ENCODE peak calls at places on chromosomes 5 and 9, in nine cellular contexts. One of them, this sample, is unnamed.

GRCh38 chr5:68680376-68680775 is 413.4 kb upstream of the SLC30A5 start:
- DNase-seq in left ventricle myocardium inferior: no peak
- DNase-seq in neural progenitor cell: no peak
- DNase-seq in ascending aorta: no peak
- DNase-seq in bronchial epithelial cell: no peak
- DNase-seq in astrocyte: no peak
- DNase-seq in heart right ventricle: no peak
- DNase-seq in AG10803: peak
- DNase-seq in colonic mucosa: no peak
- DNase-seq in this sample: peak

GRCh38 chr9:83070257-83070656 is 7.3 kb upstream of the RASEF start:
- DNase-seq in left ventricle myocardium inferior: no peak
- DNase-seq in neural progenitor cell: no peak
- DNase-seq in ascending aorta: no peak
- DNase-seq in bronchial epithelial cell: peak
- DNase-seq in astrocyte: peak
- DNase-seq in heart right ventricle: no peak
- DNase-seq in AG10803: peak
- DNase-seq in colonic mucosa: no peak
- DNase-seq in this sample: peak

GRCh38 chr9:70407081-70407503 is 7.4 kb downstream of the KLF9 start:
- DNase-seq in left ventricle myocardium inferior: no peak
- DNase-seq in neural progenitor cell: no peak
- DNase-seq in ascending aorta: no peak
- DNase-seq in bronchial epithelial cell: peak
- DNase-seq in astrocyte: peak
- DNase-seq in heart right ventricle: no peak
- DNase-seq in AG10803: peak
- DNase-seq in colonic mucosa: no peak
- DNase-seq in this sample: peak

GRCh38 chr9:110738982-110739381 is 70.4 kb downstream of the MUSK start:
- DNase-seq in left ventricle myocardium inferior: no peak
- DNase-seq in neural progenitor cell: no peak
- DNase-seq in ascending aorta: no peak
- DNase-seq in bronchial epithelial cell: no peak
- DNase-seq in astrocyte: peak
- DNase-seq in heart right ventricle: no peak
- DNase-seq in AG10803: no peak
- DNase-seq in colonic mucosa: no peak
- DNase-seq in this sample: no peak

GRCh38 chr9:18405240-18405639 is 68.7 kb upstream of the ADAMTSL1 start:
- DNase-seq in left ventricle myocardium inferior: no peak
- DNase-seq in neural progenitor cell: no peak
- DNase-seq in ascending aorta: no peak
- DNase-seq in bronchial epithelial cell: peak
- DNase-seq in astrocyte: no peak
- DNase-seq in heart right ventricle: no peak
- DNase-seq in AG10803: peak
- DNase-seq in colonic mucosa: no peak
- DNase-seq in this sample: no peak

GRCh38 chr5:135230326-135230925 is 168.6 kb downstream of the MACROH2A1 start:
- DNase-seq in left ventricle myocardium inferior: peak
- DNase-seq in neural progenitor cell: no peak
- DNase-seq in ascending aorta: peak
- DNase-seq in bronchial epithelial cell: peak
- DNase-seq in astrocyte: peak
- DNase-seq in heart right ventricle: peak
- DNase-seq in AG10803: peak
- DNase-seq in colonic mucosa: peak
- DNase-seq in this sample: no peak

GRCh38 chr5:21594566-21594965 is 1258.6 kb downstream of the CDH12 start:
- DNase-seq in left ventricle myocardium inferior: no peak
- DNase-seq in neural progenitor cell: no peak
- DNase-seq in ascending aorta: no peak
- DNase-seq in bronchial epithelial cell: no peak
- DNase-seq in astrocyte: no peak
- DNase-seq in heart right ventricle: no peak
- DNase-seq in AG10803: no peak
- DNase-seq in colonic mucosa: no peak
- DNase-seq in this sample: no peak

GRCh38 chr9:125568616-125569015 is 138.4 kb downstream of the MAPKAP1 start:
- DNase-seq in left ventricle myocardium inferior: no peak
- DNase-seq in neural progenitor cell: no peak
- DNase-seq in ascending aorta: no peak
- DNase-seq in bronchial epithelial cell: no peak
- DNase-seq in astrocyte: no peak
- DNase-seq in heart right ventricle: no peak
- DNase-seq in AG10803: peak
- DNase-seq in colonic mucosa: no peak
- DNase-seq in this sample: no peak

GRCh38 chr5:137345396-137345795 is 153.7 kb downstream of the SPOCK1 start:
- DNase-seq in left ventricle myocardium inferior: no peak
- DNase-seq in neural progenitor cell: no peak
- DNase-seq in ascending aorta: no peak
- DNase-seq in bronchial epithelial cell: no peak
- DNase-seq in astrocyte: no peak
- DNase-seq in heart right ventricle: no peak
- DNase-seq in AG10803: no peak
- DNase-seq in colonic mucosa: no peak
- DNase-seq in this sample: no peak

GRCh38 chr5:1948111-1948510 is 65.4 kb upstream of the IRX4 start:
- DNase-seq in left ventricle myocardium inferior: no peak
- DNase-seq in neural progenitor cell: no peak
- DNase-seq in ascending aorta: no peak
- DNase-seq in bronchial epithelial cell: no peak
- DNase-seq in astrocyte: no peak
- DNase-seq in heart right ventricle: no peak
- DNase-seq in AG10803: no peak
- DNase-seq in colonic mucosa: no peak
- DNase-seq in this sample: no peak

GRCh38 chr5:142900926-142901325 is 130.7 kb downstream of the ARHGAP26 start:
- DNase-seq in left ventricle myocardium inferior: no peak
- DNase-seq in neural progenitor cell: no peak
- DNase-seq in ascending aorta: no peak
- DNase-seq in bronchial epithelial cell: no peak
- DNase-seq in astrocyte: peak
- DNase-seq in heart right ventricle: no peak
- DNase-seq in AG10803: peak
- DNase-seq in colonic mucosa: no peak
- DNase-seq in this sample: peak

GRCh38 chr9:127360829-127361228 is 36.1 kb upstream of the SLC2A8 start:
- DNase-seq in left ventricle myocardium inferior: no peak
- DNase-seq in neural progenitor cell: peak
- DNase-seq in ascending aorta: no peak
- DNase-seq in bronchial epithelial cell: peak
- DNase-seq in astrocyte: peak
- DNase-seq in heart right ventricle: no peak
- DNase-seq in AG10803: no peak
- DNase-seq in colonic mucosa: no peak
- DNase-seq in this sample: no peak

GRCh38 chr9:135084881-135085760 is 2.3 kb upstream of the OLFM1 start:
- DNase-seq in left ventricle myocardium inferior: no peak
- DNase-seq in neural progenitor cell: no peak
- DNase-seq in ascending aorta: no peak
- DNase-seq in bronchial epithelial cell: no peak
- DNase-seq in astrocyte: no peak
- DNase-seq in heart right ventricle: no peak
- DNase-seq in AG10803: no peak
- DNase-seq in colonic mucosa: no peak
- DNase-seq in this sample: no peak

GRCh38 chr9:135087489-135087791 is at the start of gene OLFM1:
- DNase-seq in left ventricle myocardium inferior: peak
- DNase-seq in neural progenitor cell: peak
- DNase-seq in ascending aorta: no peak
- DNase-seq in bronchial epithelial cell: peak
- DNase-seq in astrocyte: peak
- DNase-seq in heart right ventricle: peak
- DNase-seq in AG10803: peak
- DNase-seq in colonic mucosa: peak
- DNase-seq in this sample: no peak

GRCh38 chr9:135084262-135084661 is 3.2 kb upstream of the OLFM1 start:
- DNase-seq in left ventricle myocardium inferior: no peak
- DNase-seq in neural progenitor cell: no peak
- DNase-seq in ascending aorta: no peak
- DNase-seq in bronchial epithelial cell: no peak
- DNase-seq in astrocyte: no peak
- DNase-seq in heart right ventricle: no peak
- DNase-seq in AG10803: no peak
- DNase-seq in colonic mucosa: no peak
- DNase-seq in this sample: no peak

GRCh38 chr9:135086597-135087488 is 625 bp upstream of the OLFM1 start:
- DNase-seq in left ventricle myocardium inferior: no peak
- DNase-seq in neural progenitor cell: no peak
- DNase-seq in ascending aorta: no peak
- DNase-seq in bronchial epithelial cell: no peak
- DNase-seq in astrocyte: no peak
- DNase-seq in heart right ventricle: no peak
- DNase-seq in AG10803: no peak
- DNase-seq in colonic mucosa: no peak
- DNase-seq in this sample: no peak

DNA sequence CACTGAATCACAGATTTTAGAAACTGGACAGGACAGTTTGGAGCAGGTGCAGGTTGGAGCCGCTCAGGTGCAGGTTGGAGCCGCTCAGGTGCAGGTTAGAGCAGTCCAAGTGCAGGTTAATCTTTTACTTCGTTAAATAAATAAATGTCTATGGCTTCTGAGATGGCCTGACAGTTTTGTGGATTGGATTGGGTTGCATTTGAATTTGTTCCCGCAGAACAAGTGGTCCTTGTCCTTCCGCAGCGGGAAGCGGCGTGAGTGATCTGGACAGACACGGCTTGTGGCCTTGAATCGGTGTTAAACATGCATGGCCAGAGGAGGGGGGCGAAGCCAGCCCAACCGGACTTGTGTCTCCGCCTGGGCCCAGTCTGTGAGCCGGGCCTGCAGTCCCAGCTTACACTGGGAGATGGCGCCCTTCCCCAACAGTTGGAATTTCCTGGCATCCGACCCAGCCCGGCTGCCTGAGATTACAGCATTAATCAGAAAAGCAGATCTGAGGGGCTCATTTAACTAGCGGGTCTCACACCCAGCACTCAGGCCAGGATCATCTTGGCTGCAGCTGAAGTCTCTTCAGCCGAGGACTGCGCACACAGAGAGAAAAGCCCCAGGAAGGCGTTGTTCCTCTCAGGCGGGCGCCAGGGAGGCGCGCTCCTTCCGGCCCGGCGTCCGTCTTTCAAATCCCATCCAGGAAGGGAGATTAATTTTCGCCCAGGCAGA is 1.5 kb upstream of the OLFM1 start:
- DNase-seq in left ventricle myocardium inferior: peak
- DNase-seq in neural progenitor cell: peak
- DNase-seq in ascending aorta: no peak
- DNase-seq in bronchial epithelial cell: peak
- DNase-seq in astrocyte: peak
- DNase-seq in heart right ventricle: peak
- DNase-seq in AG10803: peak
- DNase-seq in colonic mucosa: peak
- DNase-seq in this sample: no peak
- TF ChIP-seq CTCF in left ventricle myocardium inferior: peak
- TF ChIP-seq CTCF in neural progenitor cell: peak
- TF ChIP-seq CTCF in ascending aorta: peak
- TF ChIP-seq CTCF in bronchial epithelial cell: peak
- TF ChIP-seq CTCF in astrocyte: peak
- TF ChIP-seq CTCF in heart right ventricle: peak
- TF ChIP-seq CTCF in AG10803: peak
- TF ChIP-seq CTCF in colonic mucosa: peak
- TF ChIP-seq CTCF in this sample: peak

DNA sequence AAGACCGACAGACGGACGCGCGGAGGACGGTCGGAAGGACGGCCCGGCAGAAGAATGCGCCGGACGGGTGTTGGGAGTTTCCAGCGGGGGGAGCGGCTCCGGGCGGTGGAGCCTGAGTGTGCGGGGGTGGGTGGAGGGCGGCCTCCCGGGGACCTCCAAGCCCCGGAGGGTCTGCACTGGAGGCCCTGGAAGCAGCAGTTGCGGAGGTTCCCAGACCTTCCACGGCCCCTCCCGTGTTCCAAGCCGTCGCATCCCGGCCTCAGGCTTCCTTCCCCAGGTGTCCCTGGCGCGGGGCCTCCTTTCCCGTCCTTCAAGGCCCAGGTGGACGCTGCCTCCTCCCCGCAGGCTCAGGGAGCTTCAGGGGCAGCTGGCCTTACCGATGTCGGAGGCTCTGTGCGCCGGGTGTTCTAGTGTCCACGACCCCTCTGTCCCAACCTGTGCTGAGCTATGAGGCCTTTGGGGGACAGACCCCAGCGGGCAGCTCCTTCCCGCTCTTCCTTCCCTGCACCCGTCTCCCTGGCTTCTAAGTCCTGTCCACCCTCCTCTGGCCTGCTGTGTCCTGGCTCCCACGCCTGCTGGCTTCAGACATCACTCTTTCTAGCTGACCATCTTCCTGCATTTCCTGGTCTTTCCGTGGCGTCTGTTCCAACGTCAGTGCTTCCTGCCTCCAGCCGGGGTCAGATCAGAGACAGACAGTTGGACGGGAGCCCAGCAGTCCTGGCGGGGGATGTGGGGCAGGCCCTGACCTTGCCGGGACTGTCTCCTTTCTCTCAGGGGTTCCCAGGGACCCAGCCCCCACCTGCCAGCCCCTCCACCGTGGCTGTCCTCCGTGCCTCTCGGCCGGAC is 5.6 kb downstream of the NRARP start:
- DNase-seq in left ventricle myocardium inferior: peak
- DNase-seq in neural progenitor cell: no peak
- DNase-seq in ascending aorta: no peak
- DNase-seq in bronchial epithelial cell: no peak
- DNase-seq in astrocyte: peak
- DNase-seq in heart right ventricle: peak
- DNase-seq in AG10803: no peak
- DNase-seq in colonic mucosa: peak
- DNase-seq in this sample: no peak
- H3K4me3 ChIP-seq in left ventricle myocardium inferior: peak
- H3K4me3 ChIP-seq in neural progenitor cell: peak
- H3K4me3 ChIP-seq in ascending aorta: peak
- H3K4me3 ChIP-seq in bronchial epithelial cell: no peak
- H3K4me3 ChIP-seq in astrocyte: peak
- H3K4me3 ChIP-seq in heart right ventricle: peak
- H3K4me3 ChIP-seq in AG10803: no peak
- H3K4me3 ChIP-seq in colonic mucosa: peak
- H3K4me3 ChIP-seq in this sample: no peak

DNA sequence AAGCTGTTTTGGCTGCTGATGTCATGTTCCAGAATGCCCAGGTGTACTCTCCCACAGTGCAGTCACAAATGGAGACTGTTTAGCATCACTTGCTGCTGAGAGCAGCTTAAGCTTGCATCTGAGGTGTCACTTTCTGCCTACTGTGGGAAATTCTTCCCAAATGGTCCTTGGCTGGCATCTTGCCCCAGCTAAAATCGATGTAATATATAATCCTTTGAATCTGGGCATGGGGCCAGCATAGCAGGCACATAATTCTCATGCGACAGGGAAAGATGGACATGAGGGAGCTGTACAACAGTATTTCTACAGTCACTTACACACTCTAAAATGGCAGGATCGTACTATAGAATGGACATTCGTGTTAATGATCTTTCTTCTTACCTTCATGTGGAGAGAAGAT is 144.3 kb downstream of the MACIR start:
- DNase-seq in left ventricle myocardium inferior: no peak
- DNase-seq in neural progenitor cell: no peak
- DNase-seq in ascending aorta: no peak
- DNase-seq in bronchial epithelial cell: no peak
- DNase-seq in astrocyte: no peak
- DNase-seq in heart right ventricle: no peak
- DNase-seq in AG10803: no peak
- DNase-seq in colonic mucosa: no peak
- DNase-seq in this sample: no peak
- TF ChIP-seq CTCF in left ventricle myocardium inferior: no peak
- TF ChIP-seq CTCF in neural progenitor cell: no peak
- TF ChIP-seq CTCF in ascending aorta: no peak
- TF ChIP-seq CTCF in bronchial epithelial cell: no peak
- TF ChIP-seq CTCF in astrocyte: no peak
- TF ChIP-seq CTCF in heart right ventricle: no peak
- TF ChIP-seq CTCF in AG10803: no peak
- TF ChIP-seq CTCF in colonic mucosa: no peak
- TF ChIP-seq CTCF in this sample: no peak

GRCh38 chr5:102795546-102795945 is 40.4 kb downstream of the PAM start:
- DNase-seq in left ventricle myocardium inferior: no peak
- DNase-seq in neural progenitor cell: no peak
- DNase-seq in ascending aorta: no peak
- DNase-seq in bronchial epithelial cell: no peak
- DNase-seq in astrocyte: no peak
- DNase-seq in heart right ventricle: no peak
- DNase-seq in AG10803: no peak
- DNase-seq in colonic mucosa: no peak
- DNase-seq in this sample: no peak
- H3K4me3 ChIP-seq in left ventricle myocardium inferior: peak
- H3K4me3 ChIP-seq in neural progenitor cell: no peak
- H3K4me3 ChIP-seq in ascending aorta: peak
- H3K4me3 ChIP-seq in bronchial epithelial cell: no peak
- H3K4me3 ChIP-seq in astrocyte: no peak
- H3K4me3 ChIP-seq in heart right ventricle: no peak
- H3K4me3 ChIP-seq in AG10803: no peak
- H3K4me3 ChIP-seq in colonic mucosa: no peak
- H3K4me3 ChIP-seq in this sample: no peak

This sample was measured in AG09309.